ENCODE peak calls at places on chromosome 16, in six cellular contexts. I is T47D, G is left ventricle myocardium superior, Y is HFFc6, N is substantia nigra, R is IMR-90. E is an unnamed sample.

GRCh38 chr16:20344630-20345029 is 7.9 kb downstream of the UMOD start:
- DNase-seq in G (no peak), R (no peak), N (no peak), I (no peak), Y (no peak), E (no peak)

GRCh38 chr16:46568472-46569230 is 52.5 kb downstream of the SHCBP1 start:
- DNase-seq in G (peak; percentile 31), R (no peak), Y (no peak), I (no peak), N (no peak), E (no peak)

GRCh38 chr16:81493755-81494433 is 49.3 kb downstream of the CMIP start:
- DNase-seq in N (no peak), Y (peak; percentile 84), R (peak; percentile 94), I (peak; percentile 56), G (no peak), E (no peak)

GRCh38 chr16:70399326-70399725 is 39.6 kb downstream of the ST3GAL2 start:
- DNase-seq in Y (no peak), R (no peak), G (no peak), N (no peak), I (no peak), E (no peak)

GRCh38 chr16:88350922-88351321 is 31.8 kb upstream of the ZNF469 start:
- DNase-seq in R (no peak), G (peak; percentile 12), N (no peak), Y (no peak), I (no peak), E (no peak)

GRCh38 chr16:14002416-14002815 is 68.7 kb upstream of the MRTFB start:
- DNase-seq in R (no peak), N (no peak), I (no peak), Y (no peak), G (no peak), E (no peak)

GRCh38 chr16:47978491-47979490 is 177.0 kb downstream of the ABCC12 start:
- DNase-seq in G (no peak), Y (no peak), I (no peak), R (no peak), N (no peak), E (no peak)

GRCh38 chr16:74700206-74701040 is at the start of gene MLKL:
- DNase-seq in R (peak; percentile 26), Y (peak; percentile 38), I (peak; percentile 73), G (peak; percentile 69), N (no peak), E (no peak)

GRCh38 chr16:21302454-21302853 is 24.4 kb upstream of the CRYM start:
- DNase-seq in N (no peak), I (no peak), Y (no peak), G (no peak), R (peak; percentile 3), E (no peak)

GRCh38 chr16:70747703-70748631 is 53.0 kb downstream of the VAC14 start:
- DNase-seq in N (no peak), G (peak; percentile 60), I (no peak), Y (no peak), R (peak; percentile 16), E (no peak)

GRCh38 chr16:66661210-66661560 is 35.4 kb downstream of the CMTM4 start:
- DNase-seq in Y (no peak), N (no peak), G (no peak), R (no peak), I (no peak), E (no peak)

GRCh38 chr16:79257958-79258490 is 342.5 kb downstream of the MAF start:
- DNase-seq in G (no peak), Y (no peak), N (no peak), R (no peak), I (no peak), E (no peak)

GRCh38 chr16:88306860-88307545 is 75.8 kb upstream of the ZNF469 start:
- DNase-seq in I (peak; percentile 29), Y (peak; percentile 93), R (peak; percentile 99), N (no peak), G (peak; percentile 12), E (no peak)

GRCh38 chr16:67173808-67174705 is 3.7 kb downstream of the NOL3 start:
- DNase-seq in R (peak; percentile 76), I (peak; percentile 94), Y (peak; percentile 85), N (peak; percentile 41), G (peak; percentile 94), E (peak; percentile 82)

GRCh38 chr16:88649195-88649923 is 1.5 kb downstream of the CYBA start:
- DNase-seq in N (no peak), G (no peak), I (no peak), R (no peak), Y (no peak), E (no peak)

GRCh38 chr16:57730771-57731730 is 4.5 kb upstream of the KATNB1 start:
- DNase-seq in I (no peak), N (no peak), Y (no peak), G (no peak), R (no peak), E (no peak)

GRCh38 chr16:66560107-66560506 is 6.1 kb upstream of the CMTM1 start:
- DNase-seq in N (no peak), G (no peak), I (no peak), R (no peak), Y (no peak), E (no peak)

GRCh38 chr16:74275031-74275636 is 21.5 kb upstream of the PSMD7 start:
- DNase-seq in N (no peak), G (no peak), I (peak; percentile 55), R (peak; percentile 28), Y (peak; percentile 1), E (no peak)

GRCh38 chr16:23670137-23670776 is 8.4 kb upstream of the PLK1 start:
- DNase-seq in N (no peak), G (no peak), I (no peak), Y (peak; percentile 82), R (peak; percentile 95), E (no peak)

GRCh38 chr16:49827806-49828428 is 28.0 kb downstream of the ZNF423 start:
- DNase-seq in I (no peak), R (no peak), N (no peak), G (no peak), Y (no peak), E (no peak)

GRCh38 chr16:57892447-57893096 is 78.4 kb downstream of the CNGB1 start:
- DNase-seq in N (no peak), I (no peak), Y (no peak), R (no peak), G (no peak), E (no peak)

GRCh38 chr16:21277927-21278706 is at the start of gene CRYM:
- DNase-seq in G (peak; percentile 86), I (peak; percentile 51), N (no peak), Y (no peak), R (no peak), E (no peak)

GRCh38 chr16:13848795-13849194 is 71.2 kb upstream of the ERCC4 start:
- DNase-seq in N (no peak), I (no peak), G (no peak), Y (no peak), R (no peak), E (no peak)

GRCh38 chr16:16041196-16041892 is 91.9 kb downstream of the ABCC1 start:
- DNase-seq in R (no peak), N (no peak), G (no peak), Y (no peak), I (no peak), E (no peak)

GRCh38 chr16:27598226-27598625 is 48.3 kb downstream of the KATNIP start:
- DNase-seq in I (no peak), G (no peak), N (no peak), Y (no peak), R (no peak), E (no peak)

GRCh38 chr16:61128545-61129323 is 907.5 kb downstream of the CDH8 start:
- DNase-seq in G (no peak), I (no peak), Y (no peak), N (no peak), R (no peak), E (no peak)

GRCh38 chr16:9139965-9140364 is 48.5 kb downstream of the HAPSTR1 start:
- DNase-seq in I (peak; percentile 86), Y (no peak), N (no peak), G (no peak), R (peak; percentile 35), E (no peak)

GRCh38 chr16:12354296-12354818 is 377.8 kb downstream of the SNX29 start:
- DNase-seq in N (no peak), G (no peak), I (no peak), R (no peak), Y (no peak), E (no peak)

GRCh38 chr16:47262938-47263337 is 119.2 kb upstream of the NETO2 start:
- DNase-seq in R (peak; percentile 8), G (no peak), N (no peak), I (no peak), Y (no peak), E (no peak)

GRCh38 chr16:17026600-17027242 is 444.0 kb downstream of the XYLT1 start:
- DNase-seq in I (no peak), R (no peak), Y (no peak), G (no peak), N (no peak), E (no peak)

E was measured in occipital lobe.